ENCODE peak calls at places on chromosomes 11 and 22, in ten cellular contexts. W is right lobe of liver, G is stomach, I is astrocyte, K is suprapubic skin, Z is A549, D is heart left ventricle, R is Peyer's patch, N is Panc1, X is prostate gland. S is an unnamed sample. For H3K4me1, the result is how much of the 10 kb centered on the place peaks cover.

GRCh38 chr11:131203041-131203440 is 167.4 kb upstream of the NTM start:
- DNase-seq in K (no peak), X (no peak), I (no peak), R (no peak), G (no peak), W (no peak), N (no peak), D (no peak), Z (no peak), S (no peak)

GRCh38 chr22:46081036-46081830 is 69.1 kb upstream of the PPARA start:
- DNase-seq in I (no peak), G (peak), N (no peak), X (no peak), D (peak), R (peak), K (peak), Z (no peak), W (peak), S (no peak)

GRCh38 chr11:115234794-115235193 is 269.4 kb downstream of the CADM1 start:
- DNase-seq in D (no peak), R (no peak), G (no peak), I (no peak), K (no peak), N (no peak), X (no peak), W (no peak), Z (no peak), S (no peak)

GRCh38 chr11:64444838-64445441 is 86.0 kb downstream of the RPS6KA4 start:
- DNase-seq in Z (peak), D (no peak), X (no peak), K (no peak), R (no peak), I (peak), G (no peak), W (no peak), N (no peak), S (no peak)

GRCh38 chr22:16819249-16819648 is 6.0 kb downstream of the XKR3 start:
- DNase-seq in I (no peak), R (no peak), X (no peak), N (no peak), D (no peak), W (no peak), G (no peak), Z (no peak), K (no peak), S (no peak)

GRCh38 chr11:73875840-73876239 is 806 bp downstream of the COA4 start:
- DNase-seq in I (no peak), G (no peak), W (no peak), Z (no peak), R (no peak), N (no peak), D (no peak), K (no peak), X (no peak), S (no peak)

GRCh38 chr11:126083829-126084607 is 21.4 kb upstream of the CDON start:
- DNase-seq in D (no peak), W (no peak), K (no peak), X (no peak), G (no peak), Z (no peak), R (no peak), N (no peak), I (no peak), S (no peak)

GRCh38 chr11:14029971-14030531 is 67.5 kb downstream of the SPON1 start:
- DNase-seq in Z (no peak), K (peak), N (no peak), W (peak), R (peak), X (peak), I (peak), G (peak), D (peak), S (peak)

GRCh38 chr11:95398437-95399112 is 167.6 kb upstream of the SESN3 start:
- DNase-seq in K (no peak), D (no peak), G (no peak), N (no peak), R (no peak), W (no peak), I (no peak), X (no peak), Z (no peak), S (no peak)

GRCh38 chr11:74468058-74468457 is 709 bp upstream of the KCNE3 start:
- DNase-seq in W (no peak), K (no peak), R (no peak), I (no peak), Z (no peak), X (no peak), G (no peak), N (no peak), D (no peak), S (no peak)

GRCh38 chr11:35326266-35326879 is 93.0 kb downstream of the SLC1A2 start:
- DNase-seq in Z (no peak), R (no peak), K (no peak), W (no peak), N (no peak), G (no peak), D (no peak), X (no peak), I (no peak), S (no peak)

GRCh38 chr11:20671856-20672546 is 2.6 kb downstream of the NELL1 start:
- DNase-seq in R (no peak), W (no peak), D (no peak), K (no peak), N (no peak), I (no peak), G (no peak), X (no peak), Z (peak), S (no peak)

GRCh38 chr22:29157759-29158535 is 47.7 kb upstream of the EMID1 start:
- DNase-seq in I (no peak), X (no peak), G (no peak), R (peak), D (no peak), Z (no peak), W (no peak), K (peak), N (no peak), S (no peak)

GRCh38 chr11:68053117-68053516 is 14.3 kb downstream of the TCIRG1 start:
- DNase-seq in D (peak), R (no peak), K (peak), X (no peak), N (no peak), Z (no peak), G (no peak), I (no peak), W (no peak), S (no peak)

GRCh38 chr11:3001496-3001895 is 9.4 kb upstream of the NAP1L4 start:
- DNase-seq in N (no peak), R (peak), X (peak), K (peak), I (no peak), W (no peak), G (peak), Z (no peak), D (no peak), S (no peak)

GRCh38 chr11:19117760-19118097 is 761 bp downstream of the ZDHHC13 start:
- DNase-seq in D (no peak), R (no peak), X (no peak), N (no peak), Z (no peak), I (no peak), G (no peak), K (no peak), W (no peak), S (no peak)

GRCh38 chr11:95703059-95703458 is 86.5 kb downstream of the FAM76B start:
- DNase-seq in X (no peak), K (no peak), W (no peak), R (no peak), Z (no peak), N (no peak), D (no peak), I (no peak), G (no peak), S (no peak)

GRCh38 chr11:1384206-1384965 is 5.3 kb upstream of the BRSK2 start:
- DNase-seq in I (peak), K (no peak), R (peak), Z (no peak), N (no peak), W (no peak), G (no peak), D (peak), X (no peak), S (no peak)

GRCh38 chr11:126307706-126308105 is 3.8 kb downstream of the DCPS start:
- DNase-seq in N (no peak), K (no peak), G (no peak), W (no peak), Z (no peak), X (no peak), R (no peak), D (no peak), I (peak), S (no peak)

DNA sequence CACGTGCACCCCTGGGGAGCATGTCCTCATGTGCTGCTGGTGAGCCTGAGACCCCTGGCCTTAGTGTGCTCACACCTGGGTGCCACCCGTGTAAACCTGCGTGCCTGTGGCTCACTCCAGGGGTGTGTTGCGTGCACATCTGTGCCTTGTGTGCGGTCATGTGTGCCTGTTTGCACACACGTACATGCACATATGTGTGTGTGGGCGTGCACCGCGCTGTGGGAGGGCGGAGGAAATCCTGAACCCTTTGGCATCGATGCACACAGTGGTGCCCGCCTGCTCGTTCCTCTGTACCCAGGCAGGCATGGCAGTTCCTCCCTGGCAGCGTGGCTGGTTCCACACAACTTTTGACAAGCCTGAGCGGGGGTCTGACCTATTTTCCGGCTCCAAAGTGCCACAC is 1181.9 kb downstream of the BRD1 start:
- DNase-seq in G (no peak), Z (no peak), D (no peak), I (no peak), W (no peak), N (no peak), K (no peak), X (no peak), R (no peak), S (no peak)
- H3K4me1 ChIP-seq in G (under half), Z (under half), D (under half), I (under half), W (under half), N (under half), K (under half), X (under half), R (under half), S (under half)

GRCh38 chr11:46331653-46331984 is 15.6 kb upstream of the DGKZ start:
- DNase-seq in W (no peak), I (no peak), N (no peak), Z (no peak), D (no peak), K (no peak), R (no peak), G (no peak), X (no peak), S (no peak)
- H3K4me1 ChIP-seq in W (under half), I (under half), N (under half), Z (under half), D (under half), K (under half), R (under half), G (under half), X (under half), S (under half)

GRCh38 chr22:38269466-38269865 is 3.3 kb downstream of the TMEM184B start:
- DNase-seq in W (no peak), N (no peak), G (no peak), I (no peak), R (no peak), X (no peak), D (no peak), Z (no peak), K (no peak), S (no peak)

GRCh38 chr22:38271927-38272372 is 860 bp downstream of the TMEM184B start:
- DNase-seq in X (peak), Z (no peak), N (no peak), R (peak), G (peak), D (no peak), K (no peak), W (peak), I (no peak), S (no peak)

GRCh38 chr22:38271101-38271500 is 1.7 kb downstream of the TMEM184B start:
- DNase-seq in K (no peak), X (no peak), N (no peak), G (no peak), D (no peak), W (no peak), I (no peak), Z (no peak), R (no peak), S (no peak)

GRCh38 chr22:38272373-38273134 is at the start of gene TMEM184B:
- DNase-seq in G (peak), K (peak), D (peak), N (no peak), Z (peak), X (peak), R (peak), W (peak), I (no peak), S (peak)

DNA sequence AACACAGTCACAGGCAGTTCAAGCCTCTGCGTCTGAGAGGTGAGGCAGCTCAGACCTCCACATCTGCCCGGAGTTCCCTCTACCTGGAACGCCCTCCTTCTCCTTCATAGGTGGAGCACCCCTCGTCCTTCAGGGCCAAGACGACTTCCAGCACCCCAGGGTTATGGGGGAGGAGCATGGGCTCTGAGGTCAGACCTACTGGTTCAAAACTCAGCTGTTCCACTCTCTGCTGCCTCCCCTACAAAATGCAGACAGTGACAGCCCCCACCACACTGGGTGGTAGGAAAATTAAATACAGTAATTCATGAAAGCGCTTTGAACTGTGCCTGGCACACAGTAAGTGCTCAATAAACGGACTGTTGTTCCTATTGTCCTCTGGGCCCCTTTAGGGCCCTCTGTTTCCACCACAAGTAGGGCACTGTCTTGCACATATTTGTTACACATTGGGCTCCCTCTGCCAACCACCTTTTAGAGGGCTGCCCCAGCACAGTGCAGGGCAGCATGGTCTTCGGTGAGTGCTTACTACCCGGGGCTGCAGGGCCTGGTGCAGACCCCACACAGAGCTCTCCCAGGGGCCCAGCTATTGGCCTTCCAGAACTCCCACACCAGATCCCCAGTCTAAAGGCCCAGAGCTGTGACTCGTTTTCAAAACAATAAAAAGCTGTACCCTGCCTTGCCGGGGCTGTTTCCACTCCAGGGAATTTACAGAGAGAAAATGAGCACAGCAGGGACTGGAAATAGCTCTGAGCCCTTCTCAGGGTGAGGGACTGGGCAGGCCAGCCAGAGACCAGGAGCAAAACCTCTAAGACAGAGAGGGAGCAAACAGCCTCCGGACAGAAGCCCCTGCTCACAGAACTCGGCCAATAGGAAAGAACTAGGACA is 2.5 kb downstream of the TMEM184B start:
- DNase-seq in R (no peak), X (no peak), Z (no peak), G (no peak), N (no peak), D (no peak), W (no peak), I (no peak), K (no peak), S (no peak)
- H3K4me1 ChIP-seq in R (under half), X (under half), Z (under half), G (half or more), N (under half), D (half or more), W (under half), I (under half), K (half or more), S (under half)

DNA sequence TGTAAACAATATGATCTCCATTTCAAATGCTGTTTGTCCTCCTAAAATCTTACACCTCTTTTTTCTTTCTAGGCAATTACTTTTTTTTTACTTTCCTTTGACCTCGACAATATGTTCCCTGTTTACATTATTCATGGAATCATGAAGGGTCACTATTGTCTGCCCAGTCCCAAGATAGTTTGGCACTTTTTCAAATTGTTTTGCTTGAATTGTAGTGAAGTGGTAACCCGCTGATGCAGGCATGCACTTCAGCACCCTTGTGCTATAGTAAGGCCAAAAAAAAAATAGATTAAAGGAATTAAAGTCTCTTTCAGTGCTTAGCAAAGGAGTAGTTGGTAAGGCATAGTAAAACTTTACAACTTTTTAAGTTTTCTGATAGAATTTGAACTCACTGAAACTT is 90.9 kb downstream of the PAX6 start:
- DNase-seq in I (no peak), W (no peak), X (no peak), N (no peak), G (no peak), K (no peak), Z (no peak), R (no peak), D (no peak), S (no peak)
- H3K4me1 ChIP-seq in I (under half), W (under half), X (under half), N (under half), G (under half), K (under half), Z (under half), R (under half), D (under half), S (under half)

DNA sequence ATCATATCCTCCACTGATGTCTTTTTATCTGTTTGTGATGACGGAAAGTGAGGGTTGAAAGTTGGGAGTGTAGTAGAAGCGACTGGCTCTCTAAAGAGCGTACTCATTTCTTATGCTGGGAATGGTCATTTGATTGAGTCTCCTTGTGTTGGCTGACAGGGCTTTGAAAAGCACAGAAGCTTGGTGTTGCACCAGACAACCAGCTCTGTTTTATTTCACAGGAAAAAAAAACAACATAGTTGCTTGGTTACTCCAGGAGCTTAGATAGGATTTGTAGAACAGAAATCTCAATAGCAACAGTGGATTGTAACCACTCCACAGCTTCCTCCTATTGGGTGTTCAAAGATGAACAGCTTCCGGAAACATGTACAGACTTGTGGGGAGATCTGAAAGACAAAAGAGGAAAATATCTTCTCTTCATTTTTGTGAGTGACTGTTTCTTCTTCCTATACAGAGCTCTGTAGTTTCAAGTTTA is 2.7 kb downstream of the RBM14 start:
- DNase-seq in G (no peak), N (no peak), R (no peak), I (peak), Z (no peak), X (no peak), K (no peak), W (no peak), D (no peak), S (no peak)
- H3K4me1 ChIP-seq in G (half or more), N (under half), R (under half), I (under half), Z (under half), X (under half), K (half or more), W (half or more), D (half or more), S (under half)

GRCh38 chr22:26313291-26313690 is 115.8 kb upstream of the ASPHD2 start:
- DNase-seq in G (no peak), Z (no peak), D (no peak), K (no peak), N (no peak), X (no peak), I (no peak), W (no peak), R (no peak), S (no peak)
- H3K4me1 ChIP-seq in G (under half), Z (under half), D (under half), K (under half), N (under half), X (under half), I (under half), W (under half), R (under half), S (under half)

GRCh38 chr11:11567862-11568650 is 53.7 kb downstream of the GALNT18 start:
- DNase-seq in W (no peak), R (no peak), N (no peak), X (peak), D (no peak), G (no peak), K (no peak), I (peak), Z (no peak), S (no peak)
- H3K4me1 ChIP-seq in W (under half), R (under half), N (under half), X (under half), D (under half), G (under half), K (under half), I (under half), Z (under half), S (under half)

GRCh38 chr22:32622762-32623147 is 148.1 kb downstream of the FBXO7 start:
- DNase-seq in Z (no peak), R (no peak), W (no peak), K (no peak), N (no peak), D (no peak), X (no peak), G (no peak), I (no peak), S (no peak)

GRCh38 chr22:32623943-32624342 is 149.3 kb downstream of the FBXO7 start:
- DNase-seq in K (peak), W (peak), G (peak), D (no peak), I (peak), Z (no peak), N (no peak), X (peak), R (peak), S (peak)

GRCh38 chr22:32621656-32622003 is 147.0 kb downstream of the FBXO7 start:
- DNase-seq in X (no peak), W (no peak), D (no peak), N (no peak), R (no peak), Z (no peak), K (no peak), G (no peak), I (no peak), S (no peak)

GRCh38 chr22:32620992-32621391 is 146.4 kb downstream of the FBXO7 start:
- DNase-seq in G (no peak), I (no peak), D (no peak), W (no peak), X (no peak), Z (no peak), N (no peak), R (no peak), K (no peak), S (no peak)

DNA sequence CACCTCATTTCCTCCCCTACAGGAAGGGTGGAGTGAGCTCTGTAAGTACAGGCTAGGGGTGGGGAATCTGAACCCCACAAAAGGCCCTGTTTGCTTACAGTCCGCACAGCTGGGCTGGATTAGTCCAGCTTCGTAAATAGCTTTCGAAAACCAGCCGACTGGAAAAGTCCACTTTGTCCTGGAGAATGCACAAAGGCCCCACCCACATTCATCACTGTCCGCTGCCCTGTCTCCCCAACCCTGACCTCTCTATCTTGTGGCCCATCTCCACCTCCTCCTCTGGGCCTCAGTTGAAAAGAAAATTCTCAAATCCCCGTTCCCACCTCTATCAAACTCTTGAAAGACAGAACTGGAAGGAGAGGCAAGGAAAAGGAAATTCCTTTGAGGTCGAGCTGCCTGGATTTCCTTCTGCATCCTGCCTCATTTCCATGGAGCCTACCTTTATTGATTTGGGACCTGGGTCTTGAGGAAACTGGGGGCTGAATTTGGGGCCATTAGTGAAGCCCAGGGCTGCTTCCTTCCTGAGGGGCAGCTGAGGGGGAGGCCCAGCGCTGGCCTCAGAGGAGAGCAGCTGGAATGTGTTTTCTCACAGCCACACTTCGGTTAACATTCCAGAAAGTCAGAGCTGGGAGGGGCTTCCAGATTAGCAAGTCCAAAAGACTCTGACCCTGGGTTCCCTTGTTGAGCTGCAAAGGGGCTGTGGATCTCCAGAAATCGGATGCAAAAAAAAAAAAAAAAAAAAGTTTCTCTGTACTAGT is 147.6 kb downstream of the FBXO7 start:
- DNase-seq in D (no peak), N (no peak), G (no peak), Z (no peak), R (peak), W (no peak), I (peak), K (no peak), X (no peak), S (peak)
- H3K4me1 ChIP-seq in D (half or more), N (under half), G (half or more), Z (under half), R (under half), W (under half), I (under half), K (half or more), X (under half), S (under half)